ENCODE peak calls at places on chromosomes 11 and 22, in five cellular contexts. N is K562, H is GM12878, X is H1, Z is HepG2. C is an unnamed sample.

GRCh38 chr22:30878516-30879365 is 89.8 kb downstream of the MORC2 start:
- DNase-seq in N (peak), H (no peak), X (no peak), Z (peak), C (no peak)

GRCh38 chr22:48651981-48652538 is 1175.6 kb downstream of the BRD1 start:
- DNase-seq in N (no peak), H (no peak), X (no peak), Z (no peak), C (no peak)

GRCh38 chr11:64304316-64305072 is 830 bp upstream of the ESRRA start:
- DNase-seq in N (peak), H (peak), X (peak), Z (peak), C (peak)

GRCh38 chr11:17743808-17744119 is 9.2 kb downstream of the KCNC1 start:
- DNase-seq in N (no peak), H (no peak), X (no peak), Z (no peak), C (no peak)

GRCh38 chr22:36439481-36440271 is 41.8 kb downstream of the TXN2 start:
- DNase-seq in N (peak), H (no peak), X (no peak), Z (peak), C (no peak)

GRCh38 chr11:27174026-27174425 is 133.4 kb downstream of the BBOX1 start:
- DNase-seq in N (no peak), H (no peak), X (no peak), Z (peak), C (no peak)

GRCh38 chr11:115466122-115466521 is 38.1 kb downstream of the CADM1 start:
- DNase-seq in N (no peak), H (no peak), X (no peak), Z (no peak), C (no peak)

GRCh38 chr11:71065794-71066193 is 186.6 kb downstream of the SHANK2 start:
- DNase-seq in N (no peak), H (no peak), X (no peak), Z (no peak), C (no peak)

GRCh38 chr22:16933924-16934282 is 74.1 kb downstream of the GAB4 start:
- DNase-seq in N (no peak), H (no peak), X (no peak), Z (no peak), C (no peak)

GRCh38 chr11:78961938-78962701 is 387.5 kb upstream of the NARS2 start:
- DNase-seq in N (peak), H (no peak), X (peak), Z (no peak), C (peak)

GRCh38 chr11:130139401-130139800 is 20.2 kb upstream of the ST14 start:
- DNase-seq in N (no peak), H (no peak), X (no peak), Z (no peak), C (no peak)

GRCh38 chr11:100808904-100809491 is 121.9 kb downstream of the ARHGAP42 start:
- DNase-seq in N (peak), H (no peak), X (no peak), Z (no peak), C (peak)

GRCh38 chr11:35330924-35331323 is 88.4 kb downstream of the SLC1A2 start:
- DNase-seq in N (no peak), H (no peak), X (no peak), Z (no peak), C (no peak)

GRCh38 chr22:39558254-39558727 is 12.3 kb upstream of the CACNA1I start:
- DNase-seq in N (no peak), H (no peak), X (no peak), Z (no peak), C (peak)

GRCh38 chr11:12048936-12049790 is 40.7 kb upstream of the DKK3 start:
- DNase-seq in N (no peak), H (no peak), X (no peak), Z (no peak), C (no peak)

GRCh38 chr11:127000291-127000968 is at the start of gene KIRREL3:
- DNase-seq in N (no peak), H (no peak), X (peak), Z (no peak), C (peak)

GRCh38 chr22:25488244-25489020 is 76.0 kb upstream of the GRK3 start:
- DNase-seq in N (peak), H (peak), X (no peak), Z (peak), C (no peak)

GRCh38 chr11:112004389-112004788 is 20.8 kb upstream of the DLAT start:
- DNase-seq in N (peak), H (no peak), X (peak), Z (peak), C (peak)

GRCh38 chr11:132772712-132773545 is 759.4 kb downstream of the OPCML start:
- DNase-seq in N (no peak), H (no peak), X (no peak), Z (no peak), C (no peak)

GRCh38 chr11:29173660-29174062 is 843.2 kb downstream of the KCNA4 start:
- DNase-seq in N (no peak), H (no peak), X (no peak), Z (peak), C (no peak)

GRCh38 chr11:114738954-114739353 is 60.6 kb downstream of the NXPE2 start:
- DNase-seq in N (peak), H (no peak), X (peak), Z (peak), C (peak)

GRCh38 chr11:76339217-76339616 is 41.7 kb downstream of the THAP12 start:
- DNase-seq in N (no peak), H (no peak), X (no peak), Z (no peak), C (no peak)

GRCh38 chr11:60912851-60913550 is 957 bp upstream of the TMEM109 start:
- DNase-seq in N (no peak), H (no peak), X (no peak), Z (no peak), C (no peak)

DNA sequence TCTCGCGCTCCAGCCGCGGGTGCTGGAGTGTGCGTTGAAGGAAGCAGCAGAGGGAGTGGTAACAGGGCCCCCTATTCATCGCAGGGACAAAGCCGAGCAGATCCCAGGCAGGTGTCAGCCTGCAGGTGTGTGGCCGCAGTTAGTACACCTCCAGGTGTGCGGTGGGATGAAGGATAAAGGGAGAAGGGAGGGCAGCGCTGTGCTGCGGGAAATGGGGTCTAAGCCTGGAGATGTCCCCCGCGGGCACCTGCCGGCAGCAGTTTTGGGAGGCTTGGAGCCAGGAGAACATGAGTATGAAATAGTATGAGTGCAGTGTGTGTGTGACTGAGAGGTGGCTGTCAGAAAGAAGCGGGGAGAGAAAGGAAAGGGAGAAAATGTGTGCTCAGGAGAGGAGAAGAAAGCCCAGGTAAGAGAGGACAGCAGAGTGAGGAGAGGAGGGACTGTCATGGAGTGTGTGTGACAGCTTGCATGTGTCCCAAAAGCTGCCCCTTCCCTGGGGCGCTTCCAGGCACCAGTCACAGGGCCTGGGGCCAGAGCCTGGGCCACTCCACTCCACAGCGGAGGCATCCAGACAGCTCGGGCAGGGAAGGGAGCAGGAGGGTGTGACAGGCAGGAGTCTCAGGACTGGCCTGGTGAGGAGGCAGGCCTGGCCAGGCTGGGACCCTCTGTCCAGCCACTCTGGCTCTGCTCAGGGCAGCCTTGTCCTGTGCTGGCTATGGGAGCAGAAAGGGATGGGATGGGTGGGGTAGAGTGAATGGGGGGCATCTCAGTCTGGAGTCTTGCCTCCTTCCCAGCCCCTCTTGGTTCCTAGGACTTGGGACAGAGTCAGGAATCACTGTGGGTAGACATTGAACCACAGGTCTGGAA is 831 bp downstream of the MMP11 start:
- DNase-seq in N (no peak), H (no peak), X (no peak), Z (no peak), C (peak)
- H3K4me2 ChIP-seq in N (peak), H (no peak), X (peak), Z (peak), C (peak)

DNA sequence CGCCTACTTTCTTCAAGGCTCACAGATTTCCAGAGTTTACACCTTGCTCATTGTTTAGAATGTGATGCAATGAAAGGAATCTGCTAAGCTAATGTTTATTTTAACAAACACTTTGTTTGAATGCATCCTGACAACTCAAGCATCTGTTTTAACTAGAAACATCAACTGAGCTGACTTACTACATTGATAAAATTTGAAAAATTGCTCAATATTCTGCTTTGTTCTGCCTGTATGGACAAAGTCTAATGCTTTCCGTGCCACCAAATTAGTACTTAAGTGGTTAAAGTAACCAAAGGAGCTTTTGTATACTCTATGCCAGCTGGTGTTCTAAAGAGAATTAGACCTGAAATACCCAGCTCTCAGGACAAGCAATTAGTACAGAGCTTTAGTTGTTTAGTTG is 105.2 kb downstream of the MAML2 start:
- DNase-seq in N (no peak), H (no peak), X (no peak), Z (peak), C (no peak)
- TF ChIP-seq CREB1 in N (no peak), H (no peak), X (no peak), Z (peak), C (no peak)

GRCh38 chr22:49935561-49935960 is 17.1 kb downstream of the CRELD2 start:
- DNase-seq in N (peak), H (no peak), X (no peak), Z (no peak), C (peak)

GRCh38 chr22:49933236-49933921 is 14.9 kb downstream of the CRELD2 start:
- DNase-seq in N (peak), H (no peak), X (no peak), Z (no peak), C (no peak)

GRCh38 chr22:49936018-49936972 is 17.9 kb downstream of the CRELD2 start:
- DNase-seq in N (peak), H (peak), X (peak), Z (peak), C (peak)

GRCh38 chr22:49934144-49934890 is 15.9 kb downstream of the CRELD2 start:
- DNase-seq in N (peak), H (no peak), X (no peak), Z (no peak), C (no peak)

DNA sequence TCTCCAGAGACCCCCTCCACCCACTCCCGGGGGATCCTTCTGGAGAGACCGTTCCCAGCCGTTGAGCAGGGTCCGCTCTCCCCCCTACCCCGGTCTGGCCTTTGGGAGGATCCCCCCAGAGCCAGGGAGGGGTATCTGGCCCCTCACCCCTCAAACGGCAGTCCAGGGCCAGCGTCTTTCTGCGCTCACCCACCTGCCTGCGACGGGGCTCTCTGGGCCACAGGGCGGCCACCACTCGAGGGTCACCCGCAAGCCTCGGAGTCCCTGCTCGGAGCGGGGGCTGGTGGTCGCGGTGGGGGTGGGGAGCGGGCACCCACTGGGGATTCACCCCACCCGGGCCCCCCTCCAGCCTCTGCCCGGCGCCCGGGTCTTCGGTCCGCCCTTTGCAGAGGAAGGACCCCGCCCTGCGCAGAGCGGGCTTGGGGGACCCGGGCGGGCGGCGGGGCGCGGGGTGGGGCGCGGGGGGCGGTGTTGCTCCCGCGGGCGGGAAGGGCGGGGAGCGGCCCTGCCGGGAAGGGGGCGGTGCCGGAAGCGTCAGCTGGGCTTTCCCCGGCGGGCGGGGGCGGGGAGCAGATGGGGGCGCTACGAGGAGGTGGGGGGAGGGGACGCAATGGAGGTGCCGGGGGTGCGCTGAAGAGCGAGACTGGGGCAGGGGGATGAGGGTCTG is 16.6 kb downstream of the CRELD2 start:
- DNase-seq in N (peak), H (no peak), X (peak), Z (no peak), C (peak)
- H3K4me3 ChIP-seq in N (peak), H (peak), X (no peak), Z (peak), C (peak)

GRCh38 chr11:121417607-121418006 is 34.5 kb upstream of the SORL1 start:
- DNase-seq in N (no peak), H (no peak), X (no peak), Z (no peak), C (no peak)

GRCh38 chr11:121416909-121417567 is 35.1 kb upstream of the SORL1 start:
- DNase-seq in N (no peak), H (peak), X (no peak), Z (no peak), C (no peak)

GRCh38 chr11:121418625-121419114 is 33.4 kb upstream of the SORL1 start:
- DNase-seq in N (no peak), H (no peak), X (no peak), Z (no peak), C (no peak)

GRCh38 chr11:121414141-121414918 is 37.8 kb upstream of the SORL1 start:
- DNase-seq in N (no peak), H (no peak), X (no peak), Z (no peak), C (no peak)

DNA sequence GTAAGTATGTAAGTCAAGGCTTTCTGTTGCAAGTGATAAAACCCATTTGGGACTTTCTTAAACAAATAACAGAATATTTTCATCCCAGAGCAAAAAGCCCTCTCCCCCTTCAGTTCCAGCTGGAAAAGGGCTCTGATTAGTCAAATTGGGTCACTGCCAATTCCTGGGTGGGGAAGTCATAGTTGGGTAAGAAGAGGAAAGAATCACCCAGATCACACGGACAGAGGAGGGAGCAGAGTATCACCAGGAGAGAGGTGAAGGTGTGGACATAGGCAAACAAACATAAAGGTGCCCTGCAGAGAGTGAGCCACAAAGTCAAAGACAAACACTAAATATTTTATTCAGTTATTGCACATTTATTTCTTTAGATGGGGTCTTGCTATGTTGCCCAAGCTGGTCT is 36.3 kb upstream of the SORL1 start:
- DNase-seq in N (no peak), H (no peak), X (no peak), Z (no peak), C (no peak)
- H3K4me2 ChIP-seq in N (no peak), H (no peak), X (no peak), Z (no peak), C (no peak)

DNA sequence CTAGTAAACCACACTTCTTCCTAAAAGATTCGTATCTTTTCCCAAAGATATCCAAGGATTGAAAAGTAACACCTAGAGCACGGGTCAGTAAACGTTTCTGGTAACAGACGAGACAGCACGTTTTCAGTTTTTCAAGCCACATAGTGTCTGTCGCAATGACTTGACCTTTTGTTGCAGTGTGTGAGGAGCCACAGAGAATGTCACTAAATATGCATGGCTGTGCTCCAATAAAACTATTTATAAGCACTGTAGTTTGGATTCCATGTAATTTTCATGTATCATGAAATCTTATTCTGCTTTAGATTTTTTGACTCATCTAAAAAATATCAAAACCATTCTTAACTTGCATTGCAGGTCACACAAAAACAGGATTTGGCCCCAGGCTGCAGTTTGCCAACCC is 18.3 kb upstream of the MICAL3 start:
- DNase-seq in N (no peak), H (no peak), X (no peak), Z (no peak), C (no peak)
- TF ChIP-seq CREB1 in N (no peak), H (no peak), X (no peak), Z (no peak), C (no peak)

GRCh38 chr22:44648821-44649566 is 53.0 kb upstream of the PRR5 start:
- DNase-seq in N (no peak), H (no peak), X (no peak), Z (no peak), C (no peak)
- H3K4me3 ChIP-seq in N (no peak), H (no peak), X (no peak), Z (no peak), C (no peak)

DNA sequence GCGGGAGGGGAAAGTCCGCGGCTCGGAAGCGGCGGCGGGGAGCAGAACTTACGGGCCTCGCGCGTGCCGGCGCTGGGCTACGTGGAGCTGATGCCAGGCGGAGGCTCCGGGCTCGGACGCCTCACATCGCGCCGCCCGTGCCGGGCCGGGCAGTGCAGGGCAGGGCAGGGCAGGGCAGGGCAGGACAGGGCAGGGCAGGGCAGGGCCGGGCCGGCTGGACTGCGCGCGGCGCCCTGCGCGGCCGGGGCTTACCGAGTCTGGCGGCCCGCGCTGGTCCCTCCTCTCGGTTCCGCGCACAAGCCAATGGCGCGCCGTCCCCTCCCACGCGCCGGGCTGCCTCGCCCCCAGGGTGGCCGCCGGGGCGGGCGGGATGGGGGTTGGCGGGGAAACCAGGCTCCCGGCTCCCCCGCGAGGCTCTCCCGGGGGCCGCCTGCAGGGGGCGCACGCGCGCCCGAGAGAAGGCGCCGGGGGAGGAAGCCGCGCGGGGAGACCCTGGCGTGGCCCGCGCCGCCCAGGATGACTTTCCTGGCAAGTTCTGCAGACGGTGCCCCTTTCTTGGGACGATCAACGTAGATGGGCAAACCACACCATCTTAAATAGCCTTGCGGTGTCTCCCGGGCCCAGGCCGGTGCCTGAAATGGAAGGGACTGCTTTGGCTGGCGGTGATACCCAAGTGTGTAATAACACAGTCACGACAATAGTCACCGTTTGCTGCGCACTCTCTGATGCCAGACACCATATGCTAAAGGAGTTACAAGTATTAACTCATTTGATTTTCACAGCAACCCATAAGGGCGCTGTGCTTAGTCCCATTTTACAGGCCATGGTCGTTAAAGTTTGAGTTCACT is at the start of gene TP53I11:
- DNase-seq in N (peak), H (no peak), X (no peak), Z (no peak), C (no peak)
- H3K4me2 ChIP-seq in N (no peak), H (peak), X (peak), Z (no peak), C (peak)

C was measured in GM23338.